ENCODE peak calls at places on chromosomes 1 and 21, in four cellular contexts. I, N, Z and G are unnamed samples.

GRCh38 chr1:231311696-231312095 is 26.0 kb downstream of the EXOC8 start:
- DNase-seq in I (no peak), N (no peak), Z (no peak), G (no peak)

GRCh38 chr1:115505157-115505571 is 136.6 kb upstream of the VANGL1 start:
- DNase-seq in I (no peak), N (no peak), Z (no peak), G (no peak)

GRCh38 chr1:26418865-26419349 is 8.3 kb downstream of the LIN28A start:
- DNase-seq in I (peak), N (no peak), Z (no peak), G (peak)

GRCh38 chr1:228456252-228457016 is 30.7 kb upstream of the RNF187 start:
- DNase-seq in I (no peak), N (no peak), Z (no peak), G (no peak)

GRCh38 chr1:226687476-226687875 is 51.6 kb downstream of the ITPKB start:
- DNase-seq in I (no peak), N (peak), Z (no peak), G (no peak)

GRCh38 chr21:44049606-44050005 is 37.5 kb downstream of the TRAPPC10 start:
- DNase-seq in I (no peak), N (no peak), Z (peak), G (no peak)

GRCh38 chr1:2391034-2391384 is 345 bp downstream of the MORN1 start:
- DNase-seq in I (peak), N (no peak), Z (no peak), G (peak)

GRCh38 chr1:28358701-28359100 is 10.8 kb upstream of the PHACTR4 start:
- DNase-seq in I (no peak), N (no peak), Z (no peak), G (no peak)

GRCh38 chr21:38037416-38037815 is 121.2 kb upstream of the KCNJ6 start:
- DNase-seq in I (no peak), N (no peak), Z (peak), G (no peak)

DNA sequence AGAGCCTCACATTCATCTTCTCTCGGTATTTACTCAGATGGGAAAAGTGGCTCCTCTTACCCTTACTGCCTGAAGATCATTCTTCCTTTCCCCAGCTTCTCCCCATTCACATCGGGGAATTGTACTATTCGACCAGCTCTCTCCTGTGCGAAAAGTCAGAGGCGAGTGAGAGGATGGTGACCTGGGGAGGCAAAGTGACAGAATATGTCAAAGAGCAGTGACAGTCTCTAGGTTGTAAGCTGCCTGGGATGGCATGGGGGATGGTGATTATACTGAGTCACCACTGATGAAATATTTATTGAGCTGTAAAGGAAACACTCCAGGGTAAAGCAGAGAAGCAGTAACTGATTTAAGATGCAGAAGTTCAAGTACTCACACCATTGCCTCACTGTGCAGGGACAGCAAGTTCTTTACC is 46.8 kb upstream of the RBM15 start:
- DNase-seq in I (no peak), N (no peak), Z (peak), G (no peak)
- H3K4me3 ChIP-seq in I (no peak), N (no peak), Z (no peak), G (no peak)

GRCh38 chr1:7454895-7455784 is 316.0 kb upstream of the VAMP3 start:
- DNase-seq in I (no peak), N (no peak), Z (no peak), G (no peak)
- H3K4me3 ChIP-seq in I (no peak), N (no peak), Z (no peak), G (no peak)

GRCh38 chr1:160742428-160743127 is 3.5 kb downstream of the SLAMF7 start:
- DNase-seq in I (no peak), N (no peak), Z (no peak), G (no peak)
- H3K4me3 ChIP-seq in I (no peak), N (peak), Z (no peak), G (no peak)

DNA sequence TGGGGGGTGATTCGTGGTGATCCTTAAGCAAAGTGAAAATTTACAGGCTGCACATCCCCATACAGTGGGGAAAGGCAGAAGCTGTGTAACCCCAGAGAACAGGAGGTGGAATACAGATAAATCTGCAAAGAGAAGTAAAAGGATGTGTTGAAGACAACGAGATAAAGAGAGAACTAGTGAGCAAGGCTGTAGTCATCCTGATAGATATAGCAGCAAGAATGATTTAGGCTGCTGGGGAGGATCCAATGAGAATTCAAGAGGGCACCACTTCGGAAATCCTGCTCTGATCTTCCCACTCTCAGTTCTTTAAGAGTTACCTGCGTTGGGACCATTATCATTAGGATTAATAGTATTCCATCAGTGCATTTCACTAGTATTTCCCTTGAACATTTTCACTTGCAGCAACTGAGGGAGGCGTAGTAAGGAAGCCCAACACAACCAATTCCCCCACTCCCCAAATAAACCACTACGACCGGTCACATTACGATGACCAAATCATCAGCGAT is at the start of gene BRINP3:
- DNase-seq in I (no peak), N (no peak), Z (no peak), G (no peak)
- H3K4me3 ChIP-seq in I (peak), N (peak), Z (peak), G (peak)

GRCh38 chr1:10670190-10670589 is 126.3 kb downstream of the CASZ1 start:
- DNase-seq in I (no peak), N (no peak), Z (no peak), G (no peak)

GRCh38 chr1:10668241-10668761 is 128.1 kb downstream of the CASZ1 start:
- DNase-seq in I (no peak), N (no peak), Z (no peak), G (no peak)

GRCh38 chr1:10671090-10671489 is 125.4 kb downstream of the CASZ1 start:
- DNase-seq in I (no peak), N (no peak), Z (no peak), G (no peak)

GRCh38 chr1:10667815-10668214 is 128.6 kb downstream of the CASZ1 start:
- DNase-seq in I (peak), N (no peak), Z (no peak), G (no peak)

DNA sequence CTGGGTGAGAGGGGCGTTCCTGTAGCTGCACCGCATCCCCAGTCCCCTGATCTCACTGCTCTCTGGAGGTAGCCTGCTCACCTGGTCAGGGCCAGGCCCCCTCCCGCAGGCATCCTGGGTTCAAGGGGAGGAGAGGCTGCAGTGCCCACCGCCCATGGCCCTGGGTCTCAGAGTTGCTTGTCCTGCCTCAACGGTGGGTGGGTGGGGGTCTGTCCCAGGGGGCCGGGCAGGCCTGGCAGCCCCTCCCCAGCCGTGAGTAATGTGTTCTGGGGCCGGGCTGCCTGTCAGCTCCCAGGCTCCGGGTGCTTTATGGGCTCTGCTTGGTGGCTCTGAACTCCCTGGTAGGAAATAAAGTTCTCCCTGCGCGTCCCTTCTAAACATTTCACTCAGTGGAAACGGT is 126.9 kb downstream of the CASZ1 start:
- DNase-seq in I (no peak), N (no peak), Z (no peak), G (no peak)
- H3K4me3 ChIP-seq in I (no peak), N (no peak), Z (no peak), G (no peak)